ENCODE peak calls at places on chromosomes 6 and 20, in nine cellular contexts. One of them, this sample, is unnamed.

GRCh38 chr6:33929575-33930288 is 125.9 kb upstream of the MLN start:
- DNase-seq in body of pancreas: peak; percentile 36
- DNase-seq in astrocyte of the cerebellum: no peak
- DNase-seq in neural progenitor cell: no peak
- DNase-seq in esophagus squamous epithelium: no peak
- DNase-seq in astrocyte: no peak
- DNase-seq in heart right ventricle: no peak
- DNase-seq in fibroblast of lung: peak; percentile 5
- DNase-seq in OCI-LY7: no peak
- DNase-seq in this sample: no peak

GRCh38 chr6:17336425-17336824 is 55.3 kb downstream of the RBM24 start:
- DNase-seq in body of pancreas: no peak
- DNase-seq in astrocyte of the cerebellum: peak; percentile 16
- DNase-seq in neural progenitor cell: no peak
- DNase-seq in esophagus squamous epithelium: no peak
- DNase-seq in astrocyte: peak; percentile 26
- DNase-seq in heart right ventricle: no peak
- DNase-seq in fibroblast of lung: peak; percentile 97
- DNase-seq in OCI-LY7: no peak
- DNase-seq in this sample: peak; percentile 37

GRCh38 chr6:27630727-27631613 is 158.1 kb upstream of the ZNF184 start:
- DNase-seq in body of pancreas: peak; percentile 16
- DNase-seq in astrocyte of the cerebellum: peak; percentile 32
- DNase-seq in neural progenitor cell: peak; percentile 92
- DNase-seq in esophagus squamous epithelium: no peak
- DNase-seq in astrocyte: peak; percentile 62
- DNase-seq in heart right ventricle: no peak
- DNase-seq in fibroblast of lung: peak; percentile 60
- DNase-seq in OCI-LY7: no peak
- DNase-seq in this sample: no peak

GRCh38 chr6:122028933-122029332 is 370.5 kb upstream of the HSF2 start:
- DNase-seq in body of pancreas: no peak
- DNase-seq in astrocyte of the cerebellum: no peak
- DNase-seq in neural progenitor cell: no peak
- DNase-seq in esophagus squamous epithelium: no peak
- DNase-seq in astrocyte: no peak
- DNase-seq in heart right ventricle: no peak
- DNase-seq in fibroblast of lung: no peak
- DNase-seq in OCI-LY7: no peak
- DNase-seq in this sample: no peak

GRCh38 chr20:17419459-17419858 is 111.7 kb downstream of the BFSP1 start:
- DNase-seq in body of pancreas: no peak
- DNase-seq in astrocyte of the cerebellum: no peak
- DNase-seq in neural progenitor cell: no peak
- DNase-seq in esophagus squamous epithelium: no peak
- DNase-seq in astrocyte: no peak
- DNase-seq in heart right ventricle: no peak
- DNase-seq in fibroblast of lung: no peak
- DNase-seq in OCI-LY7: no peak
- DNase-seq in this sample: no peak

GRCh38 chr20:43925215-43925614 is 10.6 kb downstream of the TOX2 start:
- DNase-seq in body of pancreas: no peak
- DNase-seq in astrocyte of the cerebellum: no peak
- DNase-seq in neural progenitor cell: no peak
- DNase-seq in esophagus squamous epithelium: no peak
- DNase-seq in astrocyte: no peak
- DNase-seq in heart right ventricle: no peak
- DNase-seq in fibroblast of lung: no peak
- DNase-seq in OCI-LY7: no peak
- DNase-seq in this sample: no peak

GRCh38 chr20:48146303-48146702 is 361.0 kb upstream of the SULF2 start:
- DNase-seq in body of pancreas: no peak
- DNase-seq in astrocyte of the cerebellum: no peak
- DNase-seq in neural progenitor cell: no peak
- DNase-seq in esophagus squamous epithelium: no peak
- DNase-seq in astrocyte: no peak
- DNase-seq in heart right ventricle: no peak
- DNase-seq in fibroblast of lung: no peak
- DNase-seq in OCI-LY7: no peak
- DNase-seq in this sample: no peak

GRCh38 chr20:32621071-32621913 is 36.2 kb upstream of the NOL4L start:
- DNase-seq in body of pancreas: no peak
- DNase-seq in astrocyte of the cerebellum: no peak
- DNase-seq in neural progenitor cell: peak; percentile 62
- DNase-seq in esophagus squamous epithelium: no peak
- DNase-seq in astrocyte: no peak
- DNase-seq in heart right ventricle: no peak
- DNase-seq in fibroblast of lung: no peak
- DNase-seq in OCI-LY7: no peak
- DNase-seq in this sample: no peak

GRCh38 chr20:59933296-59933848 is at the start of gene SYCP2:
- DNase-seq in body of pancreas: peak; percentile 73
- DNase-seq in astrocyte of the cerebellum: no peak
- DNase-seq in neural progenitor cell: no peak
- DNase-seq in esophagus squamous epithelium: no peak
- DNase-seq in astrocyte: no peak
- DNase-seq in heart right ventricle: peak; percentile 50
- DNase-seq in fibroblast of lung: peak; percentile 28
- DNase-seq in OCI-LY7: no peak
- DNase-seq in this sample: no peak

GRCh38 chr20:63172726-63173125 is 43.2 kb downstream of the YTHDF1 start:
- DNase-seq in body of pancreas: no peak
- DNase-seq in astrocyte of the cerebellum: no peak
- DNase-seq in neural progenitor cell: no peak
- DNase-seq in esophagus squamous epithelium: no peak
- DNase-seq in astrocyte: no peak
- DNase-seq in heart right ventricle: no peak
- DNase-seq in fibroblast of lung: no peak
- DNase-seq in OCI-LY7: peak; percentile 35
- DNase-seq in this sample: no peak

GRCh38 chr20:36396340-36396739 is 90.2 kb downstream of the DLGAP4 start:
- DNase-seq in body of pancreas: no peak
- DNase-seq in astrocyte of the cerebellum: no peak
- DNase-seq in neural progenitor cell: no peak
- DNase-seq in esophagus squamous epithelium: no peak
- DNase-seq in astrocyte: no peak
- DNase-seq in heart right ventricle: no peak
- DNase-seq in fibroblast of lung: no peak
- DNase-seq in OCI-LY7: no peak
- DNase-seq in this sample: no peak

GRCh38 chr20:51456511-51457280 is 85.8 kb downstream of the NFATC2 start:
- DNase-seq in body of pancreas: peak; percentile 98
- DNase-seq in astrocyte of the cerebellum: peak; percentile 92
- DNase-seq in neural progenitor cell: peak; percentile 53
- DNase-seq in esophagus squamous epithelium: peak; percentile 34
- DNase-seq in astrocyte: peak; percentile 89
- DNase-seq in heart right ventricle: peak; percentile 95
- DNase-seq in fibroblast of lung: peak; percentile 97
- DNase-seq in OCI-LY7: no peak
- DNase-seq in this sample: peak; percentile 79

DNA sequence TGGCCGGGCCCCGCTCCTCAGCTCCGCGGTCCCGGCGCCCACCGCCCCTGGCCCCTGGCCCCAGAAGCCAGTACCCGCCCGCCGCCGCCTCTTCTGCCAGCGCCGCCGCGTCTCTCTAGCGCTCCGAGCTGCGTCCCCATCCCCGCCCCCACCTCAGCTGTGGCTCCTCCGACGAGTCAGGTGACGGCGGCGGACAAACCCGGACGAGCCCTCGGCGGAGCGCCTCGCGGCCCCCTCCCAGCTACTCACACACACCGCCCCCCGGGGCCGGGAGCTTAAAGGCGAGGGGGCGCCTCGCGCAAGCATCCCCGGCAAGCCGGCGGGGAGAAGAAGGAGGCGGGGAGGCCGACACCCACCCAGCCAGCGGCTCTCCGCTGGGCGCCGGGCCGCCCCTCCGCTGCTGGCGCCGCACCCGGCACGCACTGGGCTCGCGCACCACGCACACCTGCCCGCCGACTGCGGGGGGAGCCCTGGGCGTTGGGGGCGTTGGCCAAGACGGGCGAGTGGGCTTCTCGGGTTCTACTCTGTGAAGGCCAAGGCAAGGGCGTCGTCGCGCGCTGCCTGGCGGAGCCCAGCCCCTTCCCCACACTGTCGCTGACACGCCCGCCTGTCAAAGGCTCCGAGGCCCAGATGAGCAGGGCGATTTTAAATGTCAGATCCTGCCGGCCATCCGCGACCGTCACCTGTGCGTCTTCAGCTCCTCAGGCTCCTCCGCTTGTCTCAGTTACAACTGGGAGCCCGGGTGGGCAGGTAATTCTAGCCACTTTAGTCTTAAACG is at the start of gene SNAP91:
- DNase-seq in body of pancreas: peak; percentile 27
- DNase-seq in astrocyte of the cerebellum: no peak
- DNase-seq in neural progenitor cell: peak; percentile 88
- DNase-seq in esophagus squamous epithelium: no peak
- DNase-seq in astrocyte: no peak
- DNase-seq in heart right ventricle: no peak
- DNase-seq in fibroblast of lung: no peak
- DNase-seq in OCI-LY7: no peak
- DNase-seq in this sample: no peak
- H3K4me3 ChIP-seq in body of pancreas: no peak within 1 kb of the TSS
- H3K4me3 ChIP-seq in astrocyte of the cerebellum: peak within 1 kb of the TSS; percentile 56
- H3K4me3 ChIP-seq in neural progenitor cell: peak within 1 kb of the TSS; percentile 72
- H3K4me3 ChIP-seq in esophagus squamous epithelium: peak within 1 kb of the TSS; percentile 55
- H3K4me3 ChIP-seq in astrocyte: peak within 1 kb of the TSS; percentile 61
- H3K4me3 ChIP-seq in heart right ventricle: peak within 1 kb of the TSS; percentile 54
- H3K4me3 ChIP-seq in fibroblast of lung: peak within 1 kb of the TSS; percentile 44
- H3K4me3 ChIP-seq in OCI-LY7: no peak within 1 kb of the TSS
- H3K4me3 ChIP-seq in this sample: peak within 1 kb of the TSS; percentile 44

DNA sequence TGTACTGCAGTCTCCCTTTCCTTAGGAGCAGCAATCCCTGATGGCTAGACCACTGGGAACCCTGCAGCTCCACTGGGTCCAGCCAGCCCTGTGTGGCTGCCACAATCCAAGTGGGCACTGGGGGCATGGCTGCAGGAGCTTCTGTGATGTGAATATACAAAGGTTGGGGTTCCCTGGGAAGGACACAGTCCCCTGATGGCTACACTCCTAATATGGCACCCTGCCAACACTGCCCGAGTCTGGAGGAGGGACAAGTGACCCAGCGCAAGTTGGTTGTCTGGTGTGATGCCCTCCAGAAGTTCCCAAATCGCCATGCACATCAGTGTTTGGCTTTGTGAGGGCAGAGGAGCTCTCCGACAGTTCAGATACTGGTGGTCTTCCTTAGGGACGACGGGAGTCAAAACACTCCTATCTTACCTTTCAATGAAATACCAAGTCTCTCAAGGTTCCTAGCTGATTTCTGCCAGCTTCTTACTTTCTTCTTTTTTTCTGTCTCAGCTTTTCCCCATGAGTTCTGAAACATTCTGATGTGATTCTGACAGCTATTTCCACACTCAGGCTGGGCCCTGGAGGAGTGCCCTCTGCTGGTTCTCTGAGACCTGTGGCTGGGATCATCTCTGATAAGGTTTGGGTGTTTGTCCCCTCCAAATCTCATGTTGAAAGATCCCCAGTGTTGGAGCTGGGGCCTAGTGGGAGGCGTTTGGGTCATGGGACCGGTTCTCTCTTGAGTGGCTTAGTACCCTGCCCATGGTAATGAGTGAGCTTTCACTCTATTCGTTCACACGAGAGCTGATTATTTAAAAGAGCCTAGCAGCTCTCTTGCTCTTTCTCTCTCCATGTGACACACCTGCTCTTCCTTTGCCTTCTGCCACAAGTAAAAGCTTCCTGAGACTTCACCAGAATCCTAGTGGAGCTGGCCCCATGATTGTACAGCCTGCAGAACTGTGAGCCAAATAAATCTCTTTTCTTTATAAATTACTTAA is 15.5 kb upstream of the ZFP57 start:
- DNase-seq in body of pancreas: no peak
- DNase-seq in astrocyte of the cerebellum: no peak
- DNase-seq in neural progenitor cell: peak; percentile 49
- DNase-seq in esophagus squamous epithelium: no peak
- DNase-seq in astrocyte: no peak
- DNase-seq in heart right ventricle: no peak
- DNase-seq in fibroblast of lung: no peak
- DNase-seq in OCI-LY7: no peak
- DNase-seq in this sample: no peak
- TF ChIP-seq CTCF in body of pancreas: no peak
- TF ChIP-seq CTCF in astrocyte of the cerebellum: peak; percentile 35
- TF ChIP-seq CTCF in neural progenitor cell: peak; percentile 64
- TF ChIP-seq CTCF in esophagus squamous epithelium: no peak
- TF ChIP-seq CTCF in astrocyte: no peak
- TF ChIP-seq CTCF in heart right ventricle: peak; percentile 40
- TF ChIP-seq CTCF in fibroblast of lung: peak; percentile 59
- TF ChIP-seq CTCF in OCI-LY7: peak; percentile 70
- TF ChIP-seq CTCF in this sample: peak; percentile 46

GRCh38 chr20:46011631-46012482 is 3.1 kb downstream of the MMP9 start:
- DNase-seq in body of pancreas: no peak
- DNase-seq in astrocyte of the cerebellum: no peak
- DNase-seq in neural progenitor cell: peak; percentile 42
- DNase-seq in esophagus squamous epithelium: no peak
- DNase-seq in astrocyte: no peak
- DNase-seq in heart right ventricle: peak; percentile 40
- DNase-seq in fibroblast of lung: peak; percentile 21
- DNase-seq in OCI-LY7: peak; percentile 65
- DNase-seq in this sample: no peak

GRCh38 chr20:46007671-46008070 is 1.0 kb upstream of the MMP9 start:
- DNase-seq in body of pancreas: no peak
- DNase-seq in astrocyte of the cerebellum: no peak
- DNase-seq in neural progenitor cell: no peak
- DNase-seq in esophagus squamous epithelium: no peak
- DNase-seq in astrocyte: no peak
- DNase-seq in heart right ventricle: no peak
- DNase-seq in fibroblast of lung: no peak
- DNase-seq in OCI-LY7: no peak
- DNase-seq in this sample: no peak

GRCh38 chr20:46009847-46010246 is 1.1 kb downstream of the MMP9 start:
- DNase-seq in body of pancreas: no peak
- DNase-seq in astrocyte of the cerebellum: no peak
- DNase-seq in neural progenitor cell: peak; percentile 21
- DNase-seq in esophagus squamous epithelium: no peak
- DNase-seq in astrocyte: no peak
- DNase-seq in heart right ventricle: no peak
- DNase-seq in fibroblast of lung: no peak
- DNase-seq in OCI-LY7: no peak
- DNase-seq in this sample: no peak

GRCh38 chr20:46012926-46013825 is 4.5 kb downstream of the MMP9 start:
- DNase-seq in body of pancreas: no peak
- DNase-seq in astrocyte of the cerebellum: no peak
- DNase-seq in neural progenitor cell: no peak
- DNase-seq in esophagus squamous epithelium: no peak
- DNase-seq in astrocyte: no peak
- DNase-seq in heart right ventricle: no peak
- DNase-seq in fibroblast of lung: no peak
- DNase-seq in OCI-LY7: no peak
- DNase-seq in this sample: no peak

GRCh38 chr20:46010491-46011405 is 2.0 kb downstream of the MMP9 start:
- DNase-seq in body of pancreas: no peak
- DNase-seq in astrocyte of the cerebellum: no peak
- DNase-seq in neural progenitor cell: peak; percentile 22
- DNase-seq in esophagus squamous epithelium: no peak
- DNase-seq in astrocyte: no peak
- DNase-seq in heart right ventricle: no peak
- DNase-seq in fibroblast of lung: no peak
- DNase-seq in OCI-LY7: no peak
- DNase-seq in this sample: no peak
- H3K4me3 ChIP-seq in body of pancreas: no peak overlapping the region
- H3K4me3 ChIP-seq in astrocyte of the cerebellum: no peak overlapping the region
- H3K4me3 ChIP-seq in neural progenitor cell: no peak overlapping the region
- H3K4me3 ChIP-seq in esophagus squamous epithelium: peak overlapping the region; percentile 22
- H3K4me3 ChIP-seq in astrocyte: no peak overlapping the region
- H3K4me3 ChIP-seq in heart right ventricle: peak overlapping the region; percentile 4
- H3K4me3 ChIP-seq in fibroblast of lung: no peak overlapping the region
- H3K4me3 ChIP-seq in OCI-LY7: no peak overlapping the region
- H3K4me3 ChIP-seq in this sample: no peak overlapping the region

GRCh38 chr6:159681104-159681503 is 11.9 kb downstream of the SOD2 start:
- DNase-seq in body of pancreas: no peak
- DNase-seq in astrocyte of the cerebellum: no peak
- DNase-seq in neural progenitor cell: no peak
- DNase-seq in esophagus squamous epithelium: no peak
- DNase-seq in astrocyte: no peak
- DNase-seq in heart right ventricle: no peak
- DNase-seq in fibroblast of lung: no peak
- DNase-seq in OCI-LY7: no peak
- DNase-seq in this sample: no peak
- TF ChIP-seq CTCF in body of pancreas: no peak
- TF ChIP-seq CTCF in astrocyte of the cerebellum: no peak
- TF ChIP-seq CTCF in neural progenitor cell: no peak
- TF ChIP-seq CTCF in esophagus squamous epithelium: no peak
- TF ChIP-seq CTCF in astrocyte: no peak
- TF ChIP-seq CTCF in heart right ventricle: no peak
- TF ChIP-seq CTCF in fibroblast of lung: no peak
- TF ChIP-seq CTCF in OCI-LY7: no peak
- TF ChIP-seq CTCF in this sample: no peak

This sample was measured in AG04449.